ENCODE peak calls at places on chromosomes 6 and 20, in eight cellular contexts. C is dorsolateral prefrontal cortex, F is mammary epithelial cell, K is Calu3, W is GM20000, Y is Panc1, P is OCI-LY7, S is fibroblast of lung. T is an unnamed sample.

GRCh38 chr6:52576392-52577021 is 353 bp downstream of the TRAM2 start:
- DNase-seq in K (peak), F (peak), C (peak), W (peak), Y (no peak), P (peak), S (peak), T (peak)

GRCh38 chr6:89239338-89239737 is 22.2 kb upstream of the GABRR1 start:
- DNase-seq in S (no peak), F (no peak), Y (no peak), P (peak), C (no peak), W (peak), K (peak), T (peak)

GRCh38 chr20:46731770-46732169 is 22.3 kb downstream of the SLC2A10 start:
- DNase-seq in W (no peak), F (no peak), K (no peak), Y (no peak), S (no peak), P (no peak), C (no peak), T (no peak)

GRCh38 chr20:63048516-63049190 is 41.9 kb upstream of the BHLHE23 start:
- DNase-seq in F (no peak), P (no peak), S (no peak), Y (no peak), W (no peak), K (no peak), C (no peak), T (no peak)

GRCh38 chr6:81977488-81977887 is 225.0 kb upstream of the TENT5A start:
- DNase-seq in C (no peak), K (no peak), F (no peak), W (no peak), Y (no peak), P (no peak), S (peak), T (no peak)

GRCh38 chr6:27295301-27296079 is 16.6 kb downstream of the POM121L2 start:
- DNase-seq in K (peak), W (no peak), P (no peak), C (no peak), F (peak), Y (peak), S (peak), T (no peak)

GRCh38 chr20:34150616-34151015 is 38.6 kb upstream of the EIF2S2 start:
- DNase-seq in C (no peak), Y (no peak), F (no peak), W (no peak), S (no peak), K (no peak), P (no peak), T (no peak)

GRCh38 chr6:49564552-49564951 is 14.1 kb downstream of the C6orf141 start:
- DNase-seq in P (no peak), S (no peak), K (no peak), Y (no peak), F (no peak), C (no peak), W (no peak), T (no peak)

GRCh38 chr20:63624486-63624885 is 2.4 kb downstream of the GMEB2 start:
- DNase-seq in K (no peak), Y (no peak), P (no peak), C (no peak), W (no peak), F (no peak), S (no peak), T (no peak)

GRCh38 chr6:39558791-39559190 is 166.4 kb downstream of the KIF6 start:
- DNase-seq in K (no peak), C (no peak), S (no peak), F (no peak), P (no peak), W (no peak), Y (no peak), T (no peak)

GRCh38 chr6:613981-614380 is 42.9 kb downstream of the HUS1B start:
- DNase-seq in W (no peak), F (no peak), K (no peak), Y (no peak), P (no peak), C (no peak), S (no peak), T (no peak)
- TF ChIP-seq CTCF in W (no peak), F (no peak), K (no peak), Y (no peak), P (no peak), C (no peak), S (no peak), T (no peak)

GRCh38 chr6:37702314-37702713 is 4.6 kb upstream of the MDGA1 start:
- DNase-seq in K (no peak), Y (no peak), S (no peak), W (no peak), C (no peak), F (no peak), P (no peak), T (no peak)
- TF ChIP-seq CTCF in K (no peak), Y (peak), S (no peak), W (no peak), C (no peak), F (no peak), P (no peak), T (no peak)

GRCh38 chr6:5671604-5672559 is 334.8 kb downstream of the NRN1 start:
- DNase-seq in Y (no peak), C (no peak), K (no peak), P (peak), F (no peak), S (peak), W (no peak), T (no peak)
- TF ChIP-seq CTCF in Y (no peak), C (no peak), K (no peak), P (peak), F (no peak), S (no peak), W (no peak), T (no peak)

DNA sequence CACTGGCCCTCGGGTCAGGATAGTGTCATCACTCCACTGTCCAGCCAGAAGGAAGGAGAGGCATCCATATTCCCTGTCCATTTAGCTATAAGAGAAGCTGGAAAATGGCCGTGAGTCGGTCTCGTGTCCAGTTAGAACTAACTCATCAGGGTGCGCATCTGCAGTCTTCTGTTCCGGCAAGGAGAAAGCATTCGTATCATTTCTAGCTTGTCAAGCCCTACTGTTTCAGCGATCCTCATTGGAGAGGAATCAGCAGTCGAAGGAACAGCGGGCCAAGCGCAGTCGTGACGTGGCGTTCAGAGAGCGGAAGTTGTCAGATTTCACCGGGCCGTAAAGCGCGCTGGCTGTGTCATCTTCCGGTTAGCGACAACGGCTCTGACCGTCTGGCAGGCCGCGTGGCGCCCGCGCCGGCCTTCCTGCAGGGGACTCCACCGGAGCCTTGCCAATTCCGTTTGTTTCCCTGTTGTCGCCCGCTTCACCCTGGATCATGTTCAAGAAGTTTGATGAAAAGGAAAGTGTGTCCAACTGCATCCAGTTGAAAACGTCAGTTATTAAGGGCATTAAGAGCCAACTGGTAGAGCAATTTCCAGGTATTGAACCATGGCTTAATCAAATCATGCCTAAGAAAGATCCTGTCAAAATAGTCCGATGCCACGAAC is 32.9 kb downstream of the HM13 start:
- DNase-seq in S (peak), W (peak), P (peak), Y (peak), F (peak), C (peak), K (peak), T (peak)
- TF ChIP-seq CTCF in S (peak), W (no peak), P (no peak), Y (no peak), F (no peak), C (peak), K (peak), T (no peak)

GRCh38 chr6:137878810-137879285 is 11.8 kb downstream of the TNFAIP3 start:
- DNase-seq in W (no peak), Y (no peak), P (no peak), C (no peak), S (no peak), F (no peak), K (no peak), T (no peak)
- TF ChIP-seq CTCF in W (no peak), Y (no peak), P (no peak), C (no peak), S (no peak), F (no peak), K (no peak), T (no peak)

GRCh38 chr6:108365488-108365887 is 70.6 kb downstream of the AFG1L start:
- DNase-seq in C (no peak), W (no peak), K (no peak), S (no peak), Y (no peak), P (no peak), F (no peak), T (no peak)
- TF ChIP-seq CTCF in C (no peak), W (no peak), K (no peak), S (no peak), Y (no peak), P (no peak), F (no peak), T (no peak)

T was measured in GM13976.